ENCODE peak calls at places on chromosomes 2 and 18, in ten cellular contexts. G, Y, R, I, L, V, Z, M, F and K are unnamed samples.

GRCh38 chr2:188693111-188693510 is 281.1 kb upstream of the COL3A1 start:
- DNase-seq in G (no peak), Y (no peak), R (no peak), I (no peak), L (peak; percentile 11), V (no peak), Z (no peak), M (no peak), F (no peak), K (no peak)

GRCh38 chr2:64204716-64205115 is 60.5 kb upstream of the PELI1 start:
- DNase-seq in G (no peak), Y (no peak), R (no peak), I (no peak), L (no peak), V (peak; percentile 50), Z (no peak), M (no peak), F (no peak), K (no peak)

GRCh38 chr2:191530618-191531017 is 147.3 kb upstream of the NABP1 start:
- DNase-seq in G (no peak), Y (no peak), R (no peak), I (no peak), L (no peak), V (no peak), Z (no peak), M (no peak), F (no peak), K (no peak)

GRCh38 chr2:230703514-230703913 is 9.1 kb upstream of the CAB39 start:
- DNase-seq in G (no peak), Y (no peak), R (no peak), I (no peak), L (no peak), V (no peak), Z (no peak), M (no peak), F (no peak), K (no peak)

GRCh38 chr2:48249093-48249492 is 280.9 kb upstream of the STON1 start:
- DNase-seq in G (no peak), Y (no peak), R (no peak), I (no peak), L (no peak), V (no peak), Z (peak; percentile 50), M (peak; percentile 55), F (no peak), K (no peak)

GRCh38 chr2:130873700-130874346 is 37.1 kb downstream of the ARHGEF4 start:
- DNase-seq in G (peak; percentile 71), Y (peak; percentile 7), R (no peak), I (peak; percentile 88), L (peak; percentile 50), V (peak; percentile 70), Z (peak; percentile 46), M (peak; percentile 69), F (no peak), K (peak; percentile 79)

GRCh38 chr18:64019922-64020756 is 50.3 kb downstream of the SERPINB8 start:
- DNase-seq in G (no peak), Y (peak; percentile 18), R (no peak), I (no peak), L (no peak), V (no peak), Z (no peak), M (peak; percentile 3), F (no peak), K (no peak)

GRCh38 chr2:131425191-131426021 is 50.5 kb upstream of the TUBA3D start:
- DNase-seq in G (no peak), Y (no peak), R (no peak), I (no peak), L (no peak), V (no peak), Z (no peak), M (no peak), F (no peak), K (no peak)

GRCh38 chr2:167398791-167399371 is 510.6 kb downstream of the XIRP2 start:
- DNase-seq in G (no peak), Y (no peak), R (no peak), I (no peak), L (no peak), V (no peak), Z (no peak), M (no peak), F (no peak), K (no peak)

GRCh38 chr18:50663626-50664441 is 103.9 kb downstream of the MAPK4 start:
- DNase-seq in G (no peak), Y (no peak), R (no peak), I (no peak), L (no peak), V (no peak), Z (no peak), M (no peak), F (no peak), K (no peak)

GRCh38 chr18:50662775-50663383 is 103.0 kb downstream of the MAPK4 start:
- DNase-seq in G (no peak), Y (no peak), R (no peak), I (no peak), L (no peak), V (no peak), Z (no peak), M (no peak), F (no peak), K (no peak)

GRCh38 chr18:50659091-50660003 is 99.5 kb downstream of the MAPK4 start:
- DNase-seq in G (no peak), Y (peak; percentile 66), R (no peak), I (peak; percentile 62), L (peak; percentile 14), V (no peak), Z (no peak), M (no peak), F (no peak), K (no peak)

GRCh38 chr18:50661013-50661412 is 101.1 kb downstream of the MAPK4 start:
- DNase-seq in G (no peak), Y (no peak), R (no peak), I (no peak), L (no peak), V (no peak), Z (no peak), M (no peak), F (no peak), K (no peak)

DNA sequence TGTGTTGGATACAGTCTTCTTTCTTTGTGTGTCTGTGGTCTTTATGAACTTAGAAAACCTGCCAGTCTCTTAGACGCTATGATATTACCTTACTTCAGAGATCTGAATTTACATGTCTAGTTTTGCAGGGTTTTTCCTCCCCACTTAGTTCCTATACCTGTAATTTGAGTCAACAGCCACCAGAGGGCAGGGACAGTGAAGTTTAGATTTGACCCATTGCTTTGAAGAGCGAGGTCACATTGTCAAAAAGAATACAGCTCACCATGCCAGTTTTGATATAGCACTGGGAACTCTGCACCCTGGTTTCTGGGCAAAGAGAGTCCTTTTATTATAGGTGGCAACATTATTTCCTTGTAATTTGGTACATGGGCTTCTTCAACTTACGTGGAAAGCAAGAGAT is 102.3 kb downstream of the MAPK4 start:
- DNase-seq in G (peak; percentile 17), Y (no peak), R (no peak), I (no peak), L (no peak), V (peak; percentile 63), Z (no peak), M (no peak), F (no peak), K (peak; percentile 14)
- TF ChIP-seq CTCF in G (peak; percentile 68), Y (peak; percentile 54), R (peak; percentile 64), I (peak; percentile 20), L (no peak), V (peak; percentile 49), Z (peak; percentile 18), M (peak; percentile 30), F (peak; percentile 16), K (no peak)

GRCh38 chr18:12478269-12479057 is 70.7 kb downstream of the PRELID3A start:
- DNase-seq in G (no peak), Y (no peak), R (no peak), I (no peak), L (no peak), V (no peak), Z (no peak), M (no peak), F (no peak), K (no peak)
- TF ChIP-seq CTCF in G (peak; percentile 27), Y (peak; percentile 24), R (no peak), I (no peak), L (no peak), V (no peak), Z (no peak), M (no peak), F (no peak), K (no peak)

GRCh38 chr2:120303177-120303576 is 42.8 kb upstream of the INHBB start:
- DNase-seq in G (no peak), Y (no peak), R (no peak), I (no peak), L (no peak), V (no peak), Z (no peak), M (no peak), F (no peak), K (no peak)

GRCh38 chr2:120306091-120306490 is 39.8 kb upstream of the INHBB start:
- DNase-seq in G (no peak), Y (no peak), R (no peak), I (no peak), L (no peak), V (no peak), Z (no peak), M (no peak), F (no peak), K (no peak)

GRCh38 chr2:120308038-120308910 is 37.7 kb upstream of the INHBB start:
- DNase-seq in G (no peak), Y (no peak), R (peak; percentile 50), I (no peak), L (peak; percentile 12), V (peak; percentile 80), Z (no peak), M (no peak), F (no peak), K (peak; percentile 39)

GRCh38 chr2:120307482-120307881 is 38.5 kb upstream of the INHBB start:
- DNase-seq in G (no peak), Y (no peak), R (no peak), I (no peak), L (no peak), V (no peak), Z (no peak), M (no peak), F (no peak), K (no peak)

GRCh38 chr2:120305296-120305695 is 40.6 kb upstream of the INHBB start:
- DNase-seq in G (no peak), Y (no peak), R (no peak), I (no peak), L (no peak), V (peak; percentile 22), Z (no peak), M (no peak), F (no peak), K (no peak)
- TF ChIP-seq CTCF in G (peak; percentile 50), Y (peak; percentile 44), R (peak; percentile 44), I (peak; percentile 25), L (no peak), V (peak; percentile 19), Z (peak; percentile 52), M (peak; percentile 42), F (no peak), K (no peak)

GRCh38 chr2:126975671-126976655 is 77.3 kb downstream of the TEX51 start:
- DNase-seq in G (no peak), Y (peak; percentile 34), R (no peak), I (no peak), L (no peak), V (no peak), Z (no peak), M (no peak), F (no peak), K (no peak)
- TF ChIP-seq CTCF in G (no peak), Y (no peak), R (no peak), I (no peak), L (no peak), V (no peak), Z (no peak), M (no peak), F (no peak), K (no peak)